ENCODE peak calls at places on chromosomes 13 and 19, in six cellular contexts. H is CD4-positive, alpha-beta T cell; M is Karpas-422; K is body of pancreas; V is pancreas; I is uterus. J is an unnamed sample.
A peak's percentile ranks its signal among the peaks of the same experiment; 100 is the strongest.

GRCh38 chr13:32415019-32415418 is 12.9 kb downstream of the N4BP2L1 start:
- DNase-seq in H (no peak), M (peak; percentile 64), K (peak; percentile 30), V (no peak), I (no peak), J (no peak)

GRCh38 chr19:16249826-16250434 is 52.2 kb downstream of the AP1M1 start:
- DNase-seq in H (no peak), M (no peak), K (no peak), V (no peak), I (no peak), J (no peak)

GRCh38 chr13:40508112-40508511 is 158.3 kb downstream of the FOXO1 start:
- DNase-seq in H (no peak), M (no peak), K (no peak), V (no peak), I (no peak), J (no peak)

GRCh38 chr13:112861876-112862615 is 107.0 kb upstream of the MCF2L start:
- DNase-seq in H (no peak), M (no peak), K (no peak), V (no peak), I (no peak), J (no peak)

GRCh38 chr13:101424381-101425155 is 8.3 kb upstream of the NALCN start:
- DNase-seq in H (no peak), M (no peak), K (peak; percentile 24), V (no peak), I (no peak), J (no peak)

GRCh38 chr13:30877335-30877734 is 28.7 kb upstream of the MEDAG start:
- DNase-seq in H (no peak), M (no peak), K (no peak), V (no peak), I (no peak), J (no peak)

GRCh38 chr13:29515372-29515771 is 80.1 kb downstream of the SLC7A1 start:
- DNase-seq in H (no peak), M (no peak), K (no peak), V (no peak), I (no peak), J (no peak)

GRCh38 chr13:33640832-33641231 is 177.1 kb upstream of the RFC3 start:
- DNase-seq in H (no peak), M (no peak), K (no peak), V (no peak), I (no peak), J (no peak)

GRCh38 chr19:30815889-30816580 is 443.9 kb downstream of the ZNF536 start:
- DNase-seq in H (no peak), M (no peak), K (no peak), V (no peak), I (no peak), J (no peak)

GRCh38 chr19:41531438-41532311 is 44.3 kb upstream of the CEACAM21 start:
- DNase-seq in H (peak; percentile 65), M (peak; percentile 84), K (peak; percentile 59), V (peak; percentile 52), I (peak; percentile 79), J (peak; percentile 88)

GRCh38 chr13:48244159-48244558 is 11.2 kb downstream of the ITM2B start:
- DNase-seq in H (no peak), M (no peak), K (no peak), V (no peak), I (no peak), J (no peak)

GRCh38 chr13:51178456-51179074 is 43.6 kb upstream of the FAM124A start:
- DNase-seq in H (no peak), M (no peak), K (no peak), V (no peak), I (no peak), J (no peak)

GRCh38 chr13:24827799-24828198 is 63.8 kb downstream of the RNF17 start:
- DNase-seq in H (no peak), M (peak; percentile 14), K (no peak), V (no peak), I (no peak), J (no peak)

GRCh38 chr19:19750842-19751790 is 18.2 kb upstream of the ZNF14 start:
- DNase-seq in H (no peak), M (no peak), K (peak; percentile 22), V (no peak), I (no peak), J (peak; percentile 61)

GRCh38 chr13:50359779-50360178 is 344.5 kb downstream of the KCNRG start:
- DNase-seq in H (no peak), M (no peak), K (no peak), V (no peak), I (no peak), J (no peak)

GRCh38 chr19:23855676-23856075 is 59.0 kb upstream of the ZNF726 start:
- DNase-seq in H (no peak), M (peak; percentile 44), K (no peak), V (no peak), I (no peak), J (no peak)

GRCh38 chr19:10895363-10895762 is 24.0 kb downstream of the CARM1 start:
- DNase-seq in H (no peak), M (peak; percentile 52), K (no peak), V (no peak), I (no peak), J (no peak)

GRCh38 chr19:10898633-10899032 is 27.3 kb downstream of the CARM1 start:
- DNase-seq in H (no peak), M (no peak), K (no peak), V (no peak), I (no peak), J (no peak)

GRCh38 chr19:10895920-10896319 is 24.6 kb downstream of the CARM1 start:
- DNase-seq in H (no peak), M (peak; percentile 62), K (no peak), V (no peak), I (no peak), J (no peak)

GRCh38 chr19:10894911-10895213 is 23.5 kb downstream of the CARM1 start:
- DNase-seq in H (no peak), M (no peak), K (no peak), V (no peak), I (no peak), J (no peak)

GRCh38 chr19:10896851-10897526 is 25.6 kb downstream of the CARM1 start:
- DNase-seq in H (no peak), M (peak; percentile 90), K (no peak), V (no peak), I (no peak), J (no peak)
- H3K27ac ChIP-seq in H (no peak overlapping the region), M (peak overlapping the region; percentile 88), K (no peak overlapping the region), V (no peak overlapping the region), I (no peak overlapping the region), J (no peak overlapping the region)

GRCh38 chr19:1671716-1672037 is 19.3 kb upstream of the TCF3 start:
- DNase-seq in H (no peak), M (no peak), K (no peak), V (no peak), I (no peak), J (no peak)

GRCh38 chr19:1672038-1672768 is 19.8 kb upstream of the TCF3 start:
- DNase-seq in H (peak; percentile 46), M (peak; percentile 86), K (peak; percentile 45), V (no peak), I (no peak), J (peak; percentile 90)

GRCh38 chr19:1668048-1668338 is 15.6 kb upstream of the TCF3 start:
- DNase-seq in H (no peak), M (no peak), K (no peak), V (no peak), I (no peak), J (no peak)

GRCh38 chr19:1665565-1666047 is 13.2 kb upstream of the TCF3 start:
- DNase-seq in H (no peak), M (no peak), K (no peak), V (no peak), I (no peak), J (no peak)

DNA sequence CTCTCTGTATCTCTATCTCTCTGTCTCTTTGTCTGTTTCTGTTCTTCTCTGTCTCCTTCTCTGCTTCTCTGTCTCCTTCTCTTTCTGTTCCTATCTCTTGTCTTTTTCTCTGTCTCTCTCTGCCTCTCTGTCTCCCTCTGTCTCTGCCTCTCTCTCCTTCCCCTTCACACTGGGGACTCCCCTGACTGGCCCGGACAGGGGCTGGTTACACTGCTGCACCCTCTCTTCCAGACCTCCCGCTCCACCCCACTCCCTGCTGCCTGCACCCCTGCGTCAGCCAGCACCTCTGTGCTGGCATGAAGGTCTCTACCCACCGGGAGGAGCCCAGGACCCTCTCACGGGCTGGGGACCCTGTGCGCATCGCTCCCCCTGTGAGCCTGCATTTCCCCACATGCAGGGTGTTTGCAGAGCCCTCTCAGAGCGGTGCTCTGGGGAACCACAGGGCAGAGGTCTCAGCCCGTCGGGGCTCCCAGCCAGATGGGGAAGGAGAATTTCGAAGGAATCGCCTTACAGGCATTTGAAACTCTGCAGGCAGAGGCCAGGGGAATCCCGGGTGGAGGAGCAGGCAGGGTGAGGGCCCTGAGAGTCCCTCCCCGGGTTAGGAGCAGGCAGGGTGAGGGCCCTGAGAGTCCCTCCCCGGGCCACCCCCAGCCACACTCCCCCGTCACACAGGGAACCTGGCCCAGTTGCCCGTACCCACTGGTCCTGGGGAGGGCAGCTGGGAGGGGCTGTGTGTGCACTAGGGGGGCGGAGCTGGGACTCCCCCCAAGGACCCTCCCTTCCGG is 16.1 kb upstream of the TCF3 start:
- DNase-seq in H (no peak), M (peak; percentile 68), K (no peak), V (no peak), I (no peak), J (peak; percentile 51)
- H3K27ac ChIP-seq in H (no peak overlapping the region), M (peak overlapping the region; percentile 72), K (no peak overlapping the region), V (no peak overlapping the region), I (no peak overlapping the region), J (no peak overlapping the region)

GRCh38 chr19:35379992-35380391 is 9.1 kb downstream of the GPR42 start:
- DNase-seq in H (no peak), M (no peak), K (no peak), V (no peak), I (no peak), J (no peak)
- H3K27ac ChIP-seq in H (no peak overlapping the region), M (no peak overlapping the region), K (no peak overlapping the region), V (no peak overlapping the region), I (no peak overlapping the region), J (no peak overlapping the region)

GRCh38 chr19:55301459-55302331 is 17.9 kb downstream of the BRSK1 start:
- DNase-seq in H (peak; percentile 94), M (peak; percentile 98), K (peak; percentile 92), V (peak; percentile 77), I (peak; percentile 85), J (peak; percentile 97)

GRCh38 chr19:55303477-55303876 is 19.7 kb downstream of the BRSK1 start:
- DNase-seq in H (no peak), M (no peak), K (no peak), V (no peak), I (no peak), J (no peak)

GRCh38 chr19:55304279-55304978 is 20.6 kb downstream of the BRSK1 start:
- DNase-seq in H (no peak), M (peak; percentile 82), K (peak; percentile 42), V (no peak), I (peak; percentile 37), J (no peak)

GRCh38 chr19:55299991-55300390 is 16.2 kb downstream of the BRSK1 start:
- DNase-seq in H (no peak), M (no peak), K (no peak), V (no peak), I (no peak), J (no peak)

DNA sequence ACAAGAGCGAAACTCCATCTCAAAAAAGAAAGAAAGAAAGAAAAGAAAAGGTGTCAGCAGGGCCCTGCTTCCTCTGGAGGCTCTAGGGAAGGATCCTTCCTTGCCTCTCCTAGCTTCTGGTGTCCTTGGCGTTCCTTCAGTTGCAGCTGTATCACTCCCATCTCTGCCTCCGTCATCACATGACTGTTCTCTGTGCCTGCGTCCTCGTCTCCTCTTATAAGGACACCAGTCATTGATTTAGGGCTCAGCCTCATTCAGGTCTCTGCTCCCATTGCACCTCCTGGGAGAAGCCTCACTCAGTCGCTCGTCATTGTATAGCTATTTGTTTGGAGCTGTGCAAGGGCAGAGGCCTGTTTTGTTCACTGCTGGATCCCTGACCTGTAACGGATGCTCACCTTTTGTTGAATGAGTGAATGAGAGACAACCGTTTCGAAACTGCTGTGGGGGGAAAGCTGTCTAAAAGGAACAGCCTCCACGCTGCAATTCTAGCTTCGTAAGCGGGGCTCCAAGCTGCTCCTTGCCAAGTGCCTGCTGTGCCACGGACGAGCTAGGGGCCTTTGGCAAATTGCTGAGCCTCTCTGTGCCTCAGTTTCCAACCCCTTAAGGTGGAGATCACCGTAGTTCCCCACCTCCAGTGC is 17.1 kb downstream of the BRSK1 start:
- DNase-seq in H (no peak), M (no peak), K (no peak), V (no peak), I (no peak), J (no peak)
- H3K27ac ChIP-seq in H (no peak overlapping the region), M (no peak overlapping the region), K (no peak overlapping the region), V (no peak overlapping the region), I (no peak overlapping the region), J (no peak overlapping the region)

J was measured in left lung.